ENCODE peak calls at places on chromosomes 5 and 9, in nine cellular contexts. Q is A549, O is endothelial cell of umbilical vein, C is SK-N-SH, V is PC-9, R is thoracic aorta, Z is H1, J is psoas muscle, M is K562. G is an unnamed sample.

GRCh38 chr9:114039484-114039883 is 38.6 kb downstream of the AMBP start:
- DNase-seq in Q (no peak), O (no peak), C (no peak), V (no peak), R (no peak), Z (no peak), J (no peak), M (no peak), G (no peak)

GRCh38 chr9:77991191-77991590 is 40.4 kb downstream of the GNAQ start:
- DNase-seq in Q (no peak), O (no peak), C (no peak), V (no peak), R (no peak), Z (no peak), J (no peak), M (no peak), G (no peak)

GRCh38 chr9:89974582-89974981 is 369.8 kb downstream of the GADD45G start:
- DNase-seq in Q (no peak), O (no peak), C (no peak), V (no peak), R (no peak), Z (no peak), J (no peak), M (no peak), G (no peak)

GRCh38 chr5:113663879-113664278 is 150.4 kb downstream of the YTHDC2 start:
- DNase-seq in Q (peak), O (peak), C (peak), V (no peak), R (no peak), Z (peak), J (peak), M (no peak), G (no peak)

GRCh38 chr5:33981408-33982171 is 2.9 kb downstream of the SLC45A2 start:
- DNase-seq in Q (no peak), O (no peak), C (no peak), V (peak), R (no peak), Z (no peak), J (no peak), M (no peak), G (no peak)

GRCh38 chr9:69485466-69485865 is 160.5 kb downstream of the ENTREP1 start:
- DNase-seq in Q (no peak), O (no peak), C (no peak), V (peak), R (no peak), Z (no peak), J (no peak), M (no peak), G (peak)

GRCh38 chr9:3332802-3333201 is 193.0 kb downstream of the RFX3 start:
- DNase-seq in Q (no peak), O (peak), C (no peak), V (no peak), R (no peak), Z (no peak), J (no peak), M (no peak), G (no peak)

GRCh38 chr5:29263836-29264235 is 1929.7 kb upstream of the CDH6 start:
- DNase-seq in Q (no peak), O (no peak), C (no peak), V (no peak), R (no peak), Z (no peak), J (no peak), M (no peak), G (no peak)

GRCh38 chr5:73499187-73499586 is 945 bp downstream of the BTF3 start:
- DNase-seq in Q (no peak), O (peak), C (no peak), V (no peak), R (no peak), Z (no peak), J (no peak), M (no peak), G (no peak)

GRCh38 chr5:128237504-128237903 is 153.9 kb downstream of the SLC12A2 start:
- DNase-seq in Q (no peak), O (no peak), C (no peak), V (no peak), R (no peak), Z (no peak), J (no peak), M (no peak), G (no peak)

GRCh38 chr9:121498150-121498486 is 1.5 kb downstream of the GGTA1 start:
- DNase-seq in Q (peak), O (peak), C (peak), V (peak), R (no peak), Z (no peak), J (no peak), M (peak), G (peak)

GRCh38 chr5:158589939-158590338 is 509.8 kb downstream of the EBF1 start:
- DNase-seq in Q (no peak), O (no peak), C (no peak), V (no peak), R (no peak), Z (no peak), J (no peak), M (no peak), G (no peak)

GRCh38 chr5:91219803-91220371 is 163.2 kb downstream of the ARRDC3 start:
- DNase-seq in Q (peak), O (peak), C (peak), V (no peak), R (no peak), Z (no peak), J (no peak), M (peak), G (no peak)

GRCh38 chr5:135705230-135705631 is 126.4 kb upstream of the CXCL14 start:
- DNase-seq in Q (no peak), O (no peak), C (no peak), V (peak), R (no peak), Z (no peak), J (no peak), M (no peak), G (peak)

GRCh38 chr5:79109527-79110492 is 1.8 kb upstream of the BHMT start:
- DNase-seq in Q (no peak), O (no peak), C (no peak), V (no peak), R (no peak), Z (no peak), J (peak), M (peak), G (no peak)

GRCh38 chr9:108417726-108418125 is 438.1 kb downstream of the ACTL7B start:
- DNase-seq in Q (no peak), O (no peak), C (no peak), V (no peak), R (no peak), Z (no peak), J (no peak), M (no peak), G (no peak)

GRCh38 chr5:61318374-61318773 is 13.7 kb upstream of the ZSWIM6 start:
- DNase-seq in Q (no peak), O (peak), C (no peak), V (no peak), R (no peak), Z (no peak), J (no peak), M (no peak), G (no peak)

GRCh38 chr5:162496080-162496808 is 428.7 kb downstream of the GABRG2 start:
- DNase-seq in Q (no peak), O (no peak), C (no peak), V (no peak), R (no peak), Z (no peak), J (no peak), M (no peak), G (no peak)

DNA sequence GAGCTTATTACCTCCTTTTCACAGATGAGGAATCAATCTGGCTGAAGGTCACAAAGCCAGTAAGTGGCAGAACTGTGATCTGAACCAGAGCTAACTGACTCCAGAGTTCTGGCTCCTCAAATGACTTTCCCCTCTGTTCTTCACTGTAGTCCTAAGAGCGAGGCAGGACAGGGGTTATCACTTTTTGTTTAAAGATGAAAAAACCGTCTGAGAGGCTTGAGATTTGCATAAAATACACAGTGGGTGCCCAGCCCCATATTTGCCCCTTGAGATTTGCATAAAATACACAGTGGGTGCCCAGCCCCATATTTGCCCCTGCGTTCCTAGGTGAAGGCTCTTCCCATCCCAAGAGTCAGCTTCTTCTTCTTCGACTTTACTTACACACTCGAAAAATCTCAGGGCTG is 667 bp downstream of the FBXO10 start:
- DNase-seq in Q (no peak), O (peak), C (peak), V (no peak), R (no peak), Z (no peak), J (no peak), M (no peak), G (no peak)
- H3K27ac ChIP-seq in Q (peak), O (peak), C (peak), V (no peak), R (peak), Z (peak), J (peak), M (no peak), G (peak)

GRCh38 chr9:76424491-76424890 is 30.3 kb upstream of the RFK start:
- DNase-seq in Q (no peak), O (no peak), C (no peak), V (no peak), R (no peak), Z (no peak), J (no peak), M (no peak), G (no peak)
- TF ChIP-seq CTCF in Q (no peak), O (no peak), C (no peak), V (no peak), R (no peak), Z (no peak), J (no peak), M (no peak), G (no peak)

GRCh38 chr5:141637693-141638419 is 1.1 kb downstream of the RELL2 start:
- DNase-seq in Q (no peak), O (peak), C (peak), V (no peak), R (no peak), Z (peak), J (peak), M (peak), G (peak)
- H3K27ac ChIP-seq in Q (peak), O (no peak), C (peak), V (no peak), R (no peak), Z (no peak), J (no peak), M (peak), G (peak)

DNA sequence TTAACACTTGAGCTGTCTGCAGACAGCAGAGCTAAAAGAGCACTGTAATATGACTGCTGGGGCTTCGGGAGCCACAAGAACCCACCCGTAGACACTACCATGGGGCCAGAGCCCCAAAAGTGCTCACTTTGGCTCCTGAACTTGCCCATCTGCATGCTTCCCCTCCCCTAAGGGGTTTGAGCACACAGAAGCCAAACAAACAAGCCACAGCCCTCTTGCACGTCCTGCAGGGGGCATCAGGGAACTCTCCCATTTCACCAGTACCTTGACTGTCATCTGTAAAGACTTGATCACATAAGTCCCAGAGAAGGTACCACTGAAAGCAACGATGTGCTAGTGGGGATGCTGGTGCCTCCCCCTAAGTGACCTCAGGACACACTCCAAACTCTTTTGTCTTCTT is 681.8 kb downstream of the SEMA5A start:
- DNase-seq in Q (no peak), O (peak), C (no peak), V (no peak), R (no peak), Z (peak), J (no peak), M (no peak), G (peak)
- TF ChIP-seq CTCF in Q (peak), O (no peak), C (peak), V (peak), R (no peak), Z (peak), J (no peak), M (no peak), G (no peak)

DNA sequence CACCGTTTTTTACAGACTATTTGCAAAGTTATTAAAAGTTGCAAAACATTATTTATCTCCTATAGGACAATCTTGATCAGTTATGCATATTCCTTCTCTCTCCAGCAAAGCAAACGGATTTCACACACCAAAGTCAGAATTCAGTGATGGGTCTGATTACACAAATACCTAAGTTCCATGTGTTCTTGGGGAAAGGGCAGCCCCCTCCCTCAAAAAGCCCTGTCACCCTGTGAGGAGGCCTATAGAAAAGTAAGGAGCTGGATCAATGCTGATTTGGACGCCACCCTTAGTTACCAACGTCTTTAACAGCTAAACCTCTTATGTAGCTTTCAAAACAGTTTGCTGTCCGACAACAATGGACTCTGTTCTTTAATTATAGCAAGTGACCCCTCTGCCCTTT is 6.4 kb downstream of the ZNF608 start:
- DNase-seq in Q (no peak), O (no peak), C (no peak), V (no peak), R (no peak), Z (no peak), J (no peak), M (no peak), G (no peak)
- H3K27ac ChIP-seq in Q (no peak), O (no peak), C (peak), V (no peak), R (no peak), Z (no peak), J (peak), M (no peak), G (no peak)

DNA sequence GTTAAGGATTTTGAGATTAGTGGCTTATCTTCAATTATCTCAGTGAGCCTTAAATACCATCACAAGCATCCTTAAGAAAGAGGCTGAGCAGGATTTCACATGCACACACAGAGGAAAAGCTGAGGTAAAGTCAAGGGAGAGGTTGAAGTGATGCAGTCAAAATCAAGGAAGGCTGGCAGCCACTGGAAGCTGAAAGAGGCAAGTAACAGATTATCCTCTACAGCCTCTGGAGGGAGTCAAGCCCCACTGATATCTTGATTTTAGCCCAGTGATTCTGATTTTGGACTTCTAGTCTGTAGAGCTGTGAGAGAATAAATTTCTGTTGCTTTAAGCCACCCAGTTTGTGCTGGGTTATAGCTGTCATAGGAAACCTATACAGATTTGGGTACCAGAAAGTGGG is 80.1 kb downstream of the ANKRD31 start:
- DNase-seq in Q (no peak), O (no peak), C (no peak), V (no peak), R (no peak), Z (no peak), J (no peak), M (no peak), G (peak)
- TF ChIP-seq CTCF in Q (no peak), O (no peak), C (peak), V (peak), R (no peak), Z (no peak), J (no peak), M (no peak), G (no peak)

DNA sequence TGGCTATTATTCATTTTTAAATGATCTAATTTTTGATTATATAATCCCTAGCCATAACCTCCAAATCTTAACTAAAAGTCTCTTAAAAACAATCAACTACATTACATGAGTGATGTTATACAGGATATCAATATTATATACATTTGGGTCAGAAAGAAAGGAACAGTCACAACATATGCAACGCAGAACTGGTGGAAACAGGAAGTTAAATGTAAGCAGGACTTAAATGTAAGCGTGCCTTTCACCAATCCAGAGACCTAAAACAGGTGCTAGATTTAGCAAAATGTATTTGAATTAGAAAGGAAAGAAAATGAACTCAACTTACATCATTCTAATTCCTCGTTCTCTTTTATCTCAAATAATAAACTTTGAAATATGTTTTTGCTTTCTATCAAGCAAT is 738.5 kb downstream of the PTPRD start:
- DNase-seq in Q (no peak), O (no peak), C (no peak), V (no peak), R (no peak), Z (no peak), J (no peak), M (no peak), G (no peak)
- H3K27ac ChIP-seq in Q (no peak), O (no peak), C (no peak), V (no peak), R (no peak), Z (no peak), J (no peak), M (no peak), G (no peak)

DNA sequence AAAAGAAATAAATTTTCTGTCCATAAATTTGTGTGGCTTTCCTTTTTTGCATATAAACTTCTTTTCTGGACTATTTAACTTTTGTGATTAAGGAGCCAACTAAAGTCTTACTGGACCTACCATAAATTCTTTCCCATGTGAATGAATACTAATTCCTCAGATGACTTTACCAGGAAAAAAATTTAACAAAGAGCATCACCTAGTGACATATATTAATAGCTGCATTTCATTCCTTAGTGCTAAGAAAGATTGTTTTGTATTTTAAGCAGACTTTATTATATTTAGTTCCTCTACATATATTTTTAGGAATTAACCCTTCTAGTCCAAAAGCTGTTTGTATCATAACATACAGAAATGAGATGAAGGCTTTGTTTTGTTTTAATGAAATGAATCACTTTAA is 64.4 kb downstream of the C9orf85 start:
- DNase-seq in Q (no peak), O (no peak), C (no peak), V (no peak), R (no peak), Z (no peak), J (no peak), M (no peak), G (no peak)
- TF ChIP-seq CTCF in Q (peak), O (no peak), C (peak), V (peak), R (peak), Z (no peak), J (peak), M (no peak), G (peak)

G was measured in RWPE1.